ENCODE peak calls at places on chromosomes 3 and 15, in seven cellular contexts. S is bronchial epithelial cell; A is effector CD4-positive, alpha-beta T cell; W is tibial artery; X is fibroblast of villous mesenchyme; B is AG04450; G is activated CD4-positive, alpha-beta T cell treated with anti-CD3 and anti-CD28 coated beads, Interleukin-2, amount 50 U/mL, for 24 hours. U is an unnamed sample.
A peak's percentile ranks its signal among the peaks of the same experiment; 100 is the strongest.

GRCh38 chr3:171904829-171905228 is 61.7 kb downstream of the TMEM212 start:
- DNase-seq in X (peak; percentile 64), W (no peak), A (no peak), S (no peak), G (no peak), B (no peak), U (no peak)

GRCh38 chr3:155391583-155391982 is 98.1 kb upstream of the STRIT1 start:
- DNase-seq in G (no peak), B (no peak), A (no peak), S (peak; percentile 75), X (peak; percentile 85), W (no peak), U (no peak)

GRCh38 chr3:196127308-196128040 is 45.6 kb upstream of the TFRC start:
- DNase-seq in G (no peak), S (peak; percentile 33), B (no peak), X (peak; percentile 67), A (no peak), W (no peak), U (no peak)

GRCh38 chr3:140871022-140871421 is 70.6 kb upstream of the SLC25A36 start:
- DNase-seq in W (no peak), X (no peak), G (no peak), A (no peak), B (no peak), S (no peak), U (no peak)

GRCh38 chr15:71472699-71473098 is 337.7 kb upstream of the NR2E3 start:
- DNase-seq in X (no peak), B (no peak), G (no peak), A (no peak), S (no peak), W (no peak), U (no peak)

GRCh38 chr3:125480656-125481374 is 39.2 kb downstream of the SNX4 start:
- DNase-seq in A (no peak), W (no peak), B (peak; percentile 43), G (no peak), S (peak; percentile 74), X (peak; percentile 61), U (no peak)

GRCh38 chr15:99095626-99096025 is 9.3 kb upstream of the SYNM start:
- DNase-seq in X (no peak), S (no peak), B (no peak), G (no peak), A (no peak), W (no peak), U (no peak)

GRCh38 chr15:67945951-67946700 is 106.3 kb upstream of the RNU6-1 start:
- DNase-seq in S (peak; percentile 80), A (no peak), X (peak; percentile 31), G (no peak), B (no peak), W (no peak), U (no peak)

GRCh38 chr3:146464005-146464595 is 5.3 kb downstream of the PLSCR2 start:
- DNase-seq in G (no peak), S (peak; percentile 90), W (no peak), A (no peak), X (no peak), B (no peak), U (no peak)

GRCh38 chr3:118942651-118943050 is 92.0 kb downstream of the IGSF11 start:
- DNase-seq in X (no peak), W (no peak), S (no peak), G (no peak), B (no peak), A (no peak), U (no peak)